ENCODE peak calls at places on chromosome 5, in eight cellular contexts. Z is endothelial cell; G is PC-3; V is HuH-7; H is G401; L is activated CD4-positive, alpha-beta T cell treated with anti-CD3 and anti-CD28 coated beads, Interleukin-2, amount 50 U/mL, for 1 hour; M is RCC 7860; U is HuH-7.5. N is an unnamed sample.

GRCh38 chr5:137572042-137572695 is 73.0 kb upstream of the SPOCK1 start:
- DNase-seq in M (no peak), H (no peak), V (no peak), Z (no peak), G (peak; percentile 51), U (no peak), L (no peak), N (no peak)

GRCh38 chr5:175597718-175598117 is 60.2 kb upstream of the HRH2 start:
- DNase-seq in U (no peak), G (no peak), Z (no peak), L (no peak), M (no peak), V (no peak), H (no peak), N (no peak)

GRCh38 chr5:52740007-52740406 is 47.7 kb upstream of the ITGA1 start:
- DNase-seq in M (no peak), V (no peak), G (no peak), H (no peak), L (no peak), U (no peak), Z (no peak), N (no peak)

GRCh38 chr5:118981783-118982182 is 6.6 kb downstream of the DTWD2 start:
- DNase-seq in V (no peak), U (no peak), G (peak; percentile 48), L (no peak), M (no peak), H (no peak), Z (no peak), N (no peak)

GRCh38 chr5:125262782-125263181 is 516.3 kb upstream of the ZNF608 start:
- DNase-seq in G (peak; percentile 36), Z (no peak), V (no peak), H (no peak), L (no peak), M (no peak), U (no peak), N (no peak)

GRCh38 chr5:150783422-150783928 is 4.9 kb downstream of the SMIM3 start:
- DNase-seq in U (no peak), G (peak; percentile 97), H (peak; percentile 35), V (peak; percentile 12), Z (no peak), L (peak; percentile 50), M (peak; percentile 77), N (peak; percentile 57)

GRCh38 chr5:55052383-55052931 is 28.4 kb downstream of the GZMK start:
- DNase-seq in M (no peak), V (no peak), G (peak; percentile 58), Z (no peak), H (no peak), U (no peak), L (no peak), N (no peak)

GRCh38 chr5:103336967-103337366 is 78.4 kb downstream of the MACIR start:
- DNase-seq in Z (no peak), M (no peak), L (no peak), G (no peak), H (no peak), U (no peak), V (no peak), N (no peak)

GRCh38 chr5:165457854-165458481 is 1952.5 kb downstream of the MAT2B start:
- DNase-seq in U (no peak), V (peak; percentile 10), Z (peak; percentile 33), L (no peak), M (no peak), H (no peak), G (peak; percentile 29), N (peak; percentile 61)

GRCh38 chr5:173663810-173664526 is 47.5 kb upstream of the BOD1 start:
- DNase-seq in G (no peak), H (no peak), V (no peak), Z (peak; percentile 53), L (no peak), M (no peak), U (no peak), N (no peak)

GRCh38 chr5:31197183-31197582 is 3.7 kb downstream of the CDH6 start:
- DNase-seq in L (no peak), M (peak; percentile 52), Z (no peak), U (no peak), G (peak; percentile 22), V (no peak), H (no peak), N (no peak)

GRCh38 chr5:139037732-139038131 is 160.4 kb downstream of the SIL1 start:
- DNase-seq in H (no peak), Z (no peak), V (no peak), U (no peak), M (no peak), G (no peak), L (no peak), N (no peak)

GRCh38 chr5:139848508-139849100 is 53.0 kb downstream of the PSD2 start:
- DNase-seq in L (peak; percentile 21), V (no peak), G (no peak), U (no peak), H (no peak), M (no peak), Z (no peak), N (no peak)

GRCh38 chr5:135979510-135979909 is 24.7 kb upstream of the LECT2 start:
- DNase-seq in U (no peak), H (no peak), Z (no peak), V (no peak), L (no peak), M (no peak), G (no peak), N (no peak)

GRCh38 chr5:89769975-89770374 is 639.6 kb downstream of the CETN3 start:
- DNase-seq in H (no peak), G (peak; percentile 80), L (no peak), M (peak; percentile 4), U (no peak), Z (no peak), V (no peak), N (no peak)

GRCh38 chr5:122515709-122516431 is 203.8 kb downstream of the SNCAIP start:
- DNase-seq in G (peak; percentile 64), U (peak; percentile 21), H (peak; percentile 27), Z (peak; percentile 55), M (peak; percentile 19), V (peak; percentile 39), L (no peak), N (peak; percentile 74)

GRCh38 chr5:59615272-59615671 is 278.3 kb downstream of the PDE4D start:
- DNase-seq in Z (no peak), H (no peak), V (no peak), G (peak; percentile 58), U (no peak), L (no peak), M (peak; percentile 26), N (no peak)

N was measured in pons.